ENCODE peak calls at places on chromosome 20, in six cellular contexts. N, M, W, P, Y and E are unnamed samples. For H3K9me3 and H3K4me1, the result is how much of the 10 kb centered on the place peaks cover.

GRCh38 chr20:11581271-11581670 is 336.4 kb upstream of the BTBD3 start:
- DNase-seq in M (no peak), N (no peak), Y (no peak), P (no peak), W (no peak), E (no peak)

GRCh38 chr20:45011108-45011526 is 44.8 kb downstream of the STK4 start:
- DNase-seq in Y (peak), P (peak), W (no peak), N (peak), M (peak), E (peak)

GRCh38 chr20:17403496-17403895 is 127.7 kb downstream of the BFSP1 start:
- DNase-seq in Y (no peak), N (no peak), P (no peak), W (no peak), M (no peak), E (no peak)

GRCh38 chr20:61186771-61187170 is 65.3 kb upstream of the CDH4 start:
- DNase-seq in N (no peak), Y (no peak), M (no peak), W (no peak), P (no peak), E (no peak)

GRCh38 chr20:53623454-53624206 is 30.0 kb upstream of the ZNF217 start:
- DNase-seq in P (peak), W (peak), M (peak), Y (peak), N (peak), E (no peak)

GRCh38 chr20:63847374-63848002 is 13.8 kb upstream of the ABHD16B start:
- DNase-seq in Y (no peak), P (no peak), N (no peak), M (no peak), W (no peak), E (no peak)

GRCh38 chr20:16692442-16692841 is 37.4 kb upstream of the SNRPB2 start:
- DNase-seq in N (no peak), Y (no peak), M (no peak), W (no peak), P (no peak), E (no peak)

GRCh38 chr20:46289416-46289815 is 18.9 kb downstream of the CDH22 start:
- DNase-seq in Y (no peak), N (no peak), M (no peak), W (no peak), P (no peak), E (no peak)

GRCh38 chr20:50826121-50826520 is 31.3 kb downstream of the BCAS4 start:
- DNase-seq in N (no peak), Y (no peak), M (peak), P (no peak), W (no peak), E (no peak)

GRCh38 chr20:50745634-50746137 is 14.3 kb downstream of the PARD6B start:
- DNase-seq in M (peak), N (no peak), Y (no peak), W (no peak), P (no peak), E (no peak)

GRCh38 chr20:11012975-11013374 is 339.2 kb upstream of the JAG1 start:
- DNase-seq in W (no peak), P (no peak), N (no peak), Y (no peak), M (no peak), E (no peak)

GRCh38 chr20:54268941-54269340 is 61.1 kb downstream of the PFDN4 start:
- DNase-seq in W (no peak), Y (no peak), M (no peak), N (no peak), P (no peak), E (no peak)

GRCh38 chr20:18057106-18057993 is at the start of gene OVOL2:
- DNase-seq in P (peak), Y (peak), N (no peak), M (peak), W (peak), E (no peak)

GRCh38 chr20:64119301-64119680 is 11.9 kb upstream of the NPBWR2 start:
- DNase-seq in W (no peak), Y (no peak), P (no peak), M (no peak), N (no peak), E (no peak)

GRCh38 chr20:57656821-57657536 is 36.8 kb upstream of the ZBP1 start:
- DNase-seq in N (peak), W (peak), P (peak), Y (no peak), M (peak), E (no peak)

GRCh38 chr20:461254-462198 is 807 bp downstream of the TBC1D20 start:
- DNase-seq in M (peak), Y (peak), P (peak), W (no peak), N (peak), E (peak)

GRCh38 chr20:4776079-4776630 is 54.4 kb downstream of the PRND start:
- DNase-seq in M (no peak), N (no peak), W (no peak), P (no peak), Y (no peak), E (no peak)

GRCh38 chr20:3209023-3209945 is at the start of gene ITPA:
- DNase-seq in M (peak), N (peak), P (peak), Y (peak), W (peak), E (peak)

GRCh38 chr20:20832715-20833114 is 120.3 kb upstream of the RALGAPA2 start:
- DNase-seq in Y (no peak), N (no peak), M (no peak), W (no peak), P (no peak), E (no peak)

GRCh38 chr20:45963059-45964011 is 8.7 kb downstream of the ZNF335 start:
- DNase-seq in M (no peak), P (no peak), N (no peak), Y (no peak), W (peak), E (peak)

GRCh38 chr20:61609461-61609860 is 357.4 kb downstream of the CDH4 start:
- DNase-seq in N (no peak), P (no peak), Y (no peak), M (no peak), W (no peak), E (no peak)

GRCh38 chr20:36281785-36282380 is 24.3 kb upstream of the DLGAP4 start:
- DNase-seq in P (no peak), N (no peak), M (no peak), Y (no peak), W (no peak), E (no peak)

GRCh38 chr20:57996936-57997629 is 231.4 kb downstream of the ANKRD60 start:
- DNase-seq in N (no peak), W (peak), M (no peak), Y (no peak), P (peak), E (no peak)

GRCh38 chr20:62884556-62884955 is 22.9 kb upstream of the TCFL5 start:
- DNase-seq in W (no peak), M (no peak), N (no peak), Y (no peak), P (no peak), E (no peak)

GRCh38 chr20:29410805-29411457 is 1846.5 kb upstream of the DEFB115 start:
- DNase-seq in W (no peak), P (no peak), Y (no peak), M (no peak), N (no peak), E (no peak)

GRCh38 chr20:47361268-47361665 is 4.8 kb upstream of the ZMYND8 start:
- DNase-seq in M (no peak), P (no peak), Y (no peak), W (no peak), N (no peak), E (no peak)

GRCh38 chr20:47360489-47361267 is 4.2 kb upstream of the ZMYND8 start:
- DNase-seq in N (peak), Y (peak), M (peak), P (peak), W (peak), E (no peak)

GRCh38 chr20:47362361-47363219 is 6.1 kb upstream of the ZMYND8 start:
- DNase-seq in N (no peak), Y (no peak), M (no peak), P (no peak), W (no peak), E (no peak)

GRCh38 chr20:47368301-47368700 is 11.8 kb upstream of the ZMYND8 start:
- DNase-seq in M (no peak), Y (no peak), N (no peak), P (no peak), W (no peak), E (no peak)

GRCh38 chr20:47365023-47365764 is 8.7 kb upstream of the ZMYND8 start:
- DNase-seq in W (no peak), P (no peak), Y (no peak), M (no peak), N (no peak), E (no peak)
- H3K27ac ChIP-seq in W (no peak), P (no peak), Y (no peak), M (no peak), N (no peak), E (peak)

GRCh38 chr20:39835040-39835842 is 853.8 kb downstream of the MAFB start:
- DNase-seq in W (no peak), M (peak), Y (no peak), P (no peak), N (peak), E (no peak)

DNA sequence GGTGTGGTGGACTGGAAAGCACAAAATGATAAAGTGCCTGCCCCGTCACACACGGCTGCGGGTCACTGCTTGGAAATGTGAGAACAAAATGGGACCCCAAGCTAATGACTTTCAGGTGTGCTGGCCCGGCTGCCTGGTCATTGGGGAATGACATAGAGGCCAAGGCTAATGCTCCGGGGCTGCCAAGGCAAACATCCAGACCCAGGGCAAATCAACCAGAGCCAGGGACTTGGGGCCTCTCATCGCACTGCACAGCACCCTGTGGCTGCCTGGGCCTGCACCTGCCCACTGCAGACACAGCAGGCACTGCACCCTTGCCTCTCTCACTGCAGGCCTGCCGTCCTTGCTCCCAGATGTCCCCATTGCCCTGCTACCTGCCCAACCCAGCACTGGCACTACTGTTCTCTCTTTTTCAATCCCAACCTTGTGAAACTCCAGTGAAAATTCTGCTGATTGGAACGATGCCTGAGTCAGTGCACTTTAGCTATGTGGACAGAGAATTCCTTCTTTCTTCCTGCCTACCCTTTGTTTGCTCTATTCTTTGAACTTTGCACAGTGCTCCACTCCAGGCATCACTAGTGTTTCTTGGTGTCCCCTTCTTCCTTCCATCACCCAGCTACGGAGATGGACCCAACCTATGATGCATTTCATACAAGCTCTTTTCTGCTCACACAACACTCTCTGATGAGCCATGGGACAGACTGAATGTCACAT is 849.5 kb downstream of the MAFB start:
- DNase-seq in W (no peak), N (no peak), P (no peak), Y (no peak), M (no peak), E (no peak)
- H3K9me3 ChIP-seq in W (under half), N (under half), P (under half), Y (under half), M (under half), E (under half)

DNA sequence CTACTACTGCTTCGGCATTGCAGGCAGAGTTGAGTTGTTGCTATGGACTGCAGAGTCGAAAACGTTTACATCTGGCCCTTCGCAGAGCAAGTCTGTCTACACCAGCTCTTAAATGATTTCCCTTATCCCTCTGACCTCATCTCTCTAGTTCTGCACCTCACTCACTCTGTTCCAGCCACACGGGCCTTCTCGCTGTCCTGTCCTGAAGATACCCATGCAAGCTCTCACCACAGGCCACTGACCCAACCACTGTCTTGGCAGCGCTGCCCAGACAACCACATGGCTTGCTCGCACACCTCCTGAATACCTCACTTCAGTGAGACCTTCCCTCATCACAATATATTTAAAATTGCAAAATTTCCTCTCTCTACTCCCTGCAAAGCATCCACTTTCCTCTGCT is 31.4 kb downstream of the B4GALT5 start:
- DNase-seq in N (no peak), Y (no peak), P (no peak), M (no peak), W (no peak), E (no peak)
- H3K4me1 ChIP-seq in N (half or more), Y (under half), P (under half), M (under half), W (under half), E (under half)

GRCh38 chr20:49345538-49345937 is 67.7 kb upstream of the ZNFX1 start:
- DNase-seq in P (peak), N (peak), W (no peak), M (no peak), Y (no peak), E (no peak)
- H3K27ac ChIP-seq in P (peak), N (peak), W (peak), M (no peak), Y (no peak), E (no peak)

GRCh38 chr20:37517371-37517748 is 3.7 kb upstream of the NNAT start:
- DNase-seq in N (no peak), W (no peak), P (no peak), M (no peak), Y (no peak), E (no peak)
- H3K9me3 ChIP-seq in N (under half), W (under half), P (under half), M (under half), Y (under half), E (under half)

GRCh38 chr20:32828029-32828666 is 8.4 kb downstream of the MAPRE1 start:
- DNase-seq in M (no peak), P (no peak), Y (no peak), N (no peak), W (no peak), E (no peak)
- H3K4me1 ChIP-seq in M (under half), P (under half), Y (under half), N (half or more), W (under half), E (under half)

DNA sequence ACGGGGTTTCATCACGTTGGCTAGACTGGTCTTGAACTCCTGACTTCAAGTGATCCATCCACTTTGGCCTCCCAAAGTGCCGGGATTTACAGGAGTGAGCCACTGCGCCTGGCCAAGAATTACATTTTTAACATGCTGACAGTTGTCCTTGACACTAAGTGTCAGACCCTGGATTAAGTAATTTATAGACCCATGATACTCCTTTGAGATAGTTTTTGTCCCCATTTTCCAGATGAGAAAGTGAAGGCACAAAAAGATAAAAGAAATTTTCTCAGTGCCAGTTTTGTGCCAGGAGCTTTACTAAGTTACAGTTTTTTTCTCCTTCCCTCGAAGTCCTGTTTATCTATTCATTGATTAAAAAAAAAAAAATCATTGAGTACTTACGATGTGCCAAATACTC is 9.8 kb upstream of the EDEM2 start:
- DNase-seq in W (no peak), M (no peak), Y (no peak), P (no peak), N (no peak), E (no peak)
- H3K27ac ChIP-seq in W (no peak), M (no peak), Y (no peak), P (no peak), N (no peak), E (no peak)

GRCh38 chr20:52446421-52447231 is 255.0 kb upstream of the ZFP64 start:
- DNase-seq in Y (no peak), N (no peak), P (no peak), M (no peak), W (no peak), E (no peak)
- H3K9me3 ChIP-seq in Y (under half), N (under half), P (under half), M (under half), W (under half), E (under half)

DNA sequence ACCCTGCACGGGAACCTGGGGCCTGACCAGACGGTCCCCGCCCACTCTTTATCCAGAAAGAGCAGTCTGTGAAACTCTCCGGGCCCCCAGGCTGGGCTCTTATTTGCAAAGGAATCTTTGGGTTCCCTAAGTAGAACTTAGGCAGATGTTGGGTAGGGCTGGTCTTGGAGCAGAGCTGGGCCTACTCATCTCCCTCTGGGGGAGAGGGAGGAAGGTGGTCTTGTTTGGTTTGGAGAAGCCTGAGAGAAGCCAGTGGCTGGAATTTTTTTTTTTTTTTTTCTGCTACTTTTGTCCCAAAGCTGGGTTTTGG is 829 bp downstream of the PLCG1 start:
- DNase-seq in Y (no peak), N (no peak), W (peak), M (peak), P (no peak), E (no peak)
- H3K4me1 ChIP-seq in Y (under half), N (half or more), W (under half), M (under half), P (under half), E (half or more)